ENCODE peak calls at places on chromosomes 3 and 15, in five cellular contexts. S is CD8-positive, alpha-beta T cell; B is OCI-LY7; Z is heart left ventricle; Q is astrocyte. F is an unnamed sample. For H3K4me1, the result is how much of the 10 kb centered on the place peaks cover.

GRCh38 chr3:83523470-83524073 is 1435.2 kb upstream of the CADM2 start:
- DNase-seq in Z (no peak), Q (peak), S (no peak), B (peak), F (no peak)

GRCh38 chr3:192303235-192303634 is 424.1 kb downstream of the FGF12 start:
- DNase-seq in B (no peak), S (no peak), Q (no peak), Z (no peak), F (no peak)

GRCh38 chr3:80275120-80275519 is 507.3 kb upstream of the ROBO1 start:
- DNase-seq in Z (no peak), Q (no peak), S (no peak), B (no peak), F (no peak)

GRCh38 chr15:93102211-93102610 is 13.2 kb upstream of the RGMA start:
- DNase-seq in Z (no peak), B (no peak), S (no peak), Q (no peak), F (no peak)

GRCh38 chr15:90300988-90301715 is 35.7 kb downstream of the NGRN start:
- DNase-seq in B (peak), Q (no peak), S (peak), Z (peak), F (peak)

GRCh38 chr15:73952171-73952912 is 26.1 kb downstream of the LOXL1 start:
- DNase-seq in B (no peak), S (no peak), Q (no peak), Z (no peak), F (no peak)

GRCh38 chr3:151580592-151580991 is 119.7 kb upstream of the IGSF10 start:
- DNase-seq in Q (peak), B (no peak), Z (no peak), S (no peak), F (no peak)

GRCh38 chr3:61559108-61559731 is 2.2 kb upstream of the PTPRG start:
- DNase-seq in S (no peak), Z (no peak), Q (no peak), B (no peak), F (no peak)

GRCh38 chr3:39727415-39727814 is 82.0 kb upstream of the MYRIP start:
- DNase-seq in S (no peak), Z (no peak), B (no peak), Q (no peak), F (no peak)

GRCh38 chr3:126828306-126828705 is 124.3 kb downstream of the CHCHD6 start:
- DNase-seq in Q (no peak), Z (peak), S (no peak), B (no peak), F (peak)

GRCh38 chr15:98946301-98947255 is 61.0 kb downstream of the PGPEP1L start:
- DNase-seq in B (no peak), Z (peak), S (no peak), Q (no peak), F (no peak)

GRCh38 chr3:168581718-168582332 is 486.1 kb upstream of the GOLIM4 start:
- DNase-seq in B (no peak), Q (no peak), S (no peak), Z (no peak), F (no peak)

GRCh38 chr3:95752199-95752598 is 1062.2 kb upstream of the EPHA6 start:
- DNase-seq in S (no peak), Z (no peak), Q (no peak), B (no peak), F (no peak)

GRCh38 chr3:47434849-47435248 is 40.9 kb downstream of the SCAP start:
- DNase-seq in Z (no peak), B (no peak), Q (no peak), S (no peak), F (no peak)

GRCh38 chr3:29282431-29283296 is 1.8 kb downstream of the RBMS3 start:
- DNase-seq in Q (peak), S (no peak), Z (no peak), B (no peak), F (no peak)

GRCh38 chr15:39942101-39942752 is 8.3 kb downstream of the EIF2AK4 start:
- DNase-seq in Q (peak), B (no peak), S (no peak), Z (no peak), F (no peak)

GRCh38 chr3:63351159-63352007 is 73.3 kb downstream of the SYNPR start:
- DNase-seq in Z (no peak), Q (peak), S (no peak), B (peak), F (no peak)

GRCh38 chr15:74950078-74951000 is 6.2 kb downstream of the RPP25 start:
- DNase-seq in Z (peak), Q (peak), B (peak), S (peak), F (peak)

GRCh38 chr3:194389269-194389668 is 9.8 kb downstream of the GP5 start:
- DNase-seq in Q (no peak), B (no peak), S (no peak), Z (no peak), F (no peak)

GRCh38 chr3:13080591-13080990 is 7.4 kb upstream of the IQSEC1 start:
- DNase-seq in Z (peak), S (no peak), B (no peak), Q (no peak), F (no peak)

GRCh38 chr15:35393403-35393802 is 152.6 kb downstream of the DPH6 start:
- DNase-seq in Q (no peak), Z (no peak), S (no peak), B (no peak), F (no peak)

GRCh38 chr15:36050899-36051298 is 504.9 kb upstream of the DPH6 start:
- DNase-seq in S (no peak), Q (no peak), B (no peak), Z (no peak), F (no peak)

GRCh38 chr15:50463423-50464358 is 39.5 kb downstream of the USP8 start:
- DNase-seq in Z (no peak), Q (peak), B (no peak), S (no peak), F (no peak)

GRCh38 chr15:89825264-89825940 is 10.8 kb upstream of the ANPEP start:
- DNase-seq in B (no peak), S (no peak), Q (no peak), Z (no peak), F (no peak)

GRCh38 chr3:119871571-119871970 is 89.7 kb downstream of the NR1I2 start:
- DNase-seq in Q (no peak), Z (no peak), B (no peak), S (no peak), F (no peak)

GRCh38 chr15:92226020-92226612 is 167.6 kb upstream of the ST8SIA2 start:
- DNase-seq in S (no peak), B (peak), Q (peak), Z (no peak), F (no peak)

GRCh38 chr3:44914936-44915335 is 40.5 kb downstream of the TGM4 start:
- DNase-seq in B (peak), Q (no peak), Z (no peak), S (no peak), F (no peak)

GRCh38 chr3:60186359-60186758 is 1064.9 kb downstream of the FHIT start:
- DNase-seq in B (no peak), S (no peak), Z (no peak), Q (no peak), F (no peak)

GRCh38 chr15:48020166-48020565 is 100.6 kb upstream of the SLC24A5 start:
- DNase-seq in B (no peak), Q (no peak), S (no peak), Z (no peak), F (no peak)

GRCh38 chr3:172179680-172180399 is 140.5 kb downstream of the FNDC3B start:
- DNase-seq in B (no peak), S (no peak), Q (no peak), Z (no peak), F (no peak)

GRCh38 chr3:123813876-123814275 is 70.3 kb downstream of the MYLK start:
- DNase-seq in B (no peak), Q (peak), Z (no peak), S (no peak), F (no peak)

GRCh38 chr3:12965999-12966846 is 107.0 kb downstream of the IQSEC1 start:
- DNase-seq in Z (no peak), B (no peak), Q (no peak), S (no peak), F (no peak)

GRCh38 chr3:54040476-54040875 is 81.9 kb upstream of the CACNA2D3 start:
- DNase-seq in S (no peak), Z (no peak), Q (no peak), B (no peak), F (no peak)

GRCh38 chr3:180267202-180267843 is 230.6 kb upstream of the PEX5L start:
- DNase-seq in Z (no peak), B (no peak), Q (no peak), S (no peak), F (no peak)

GRCh38 chr15:65079580-65079979 is 3.0 kb downstream of the KBTBD13 start:
- DNase-seq in Z (no peak), Q (no peak), B (no peak), S (no peak), F (no peak)

GRCh38 chr3:101133638-101134037 is 140.4 kb upstream of the ABI3BP start:
- DNase-seq in S (no peak), B (no peak), Z (no peak), Q (no peak), F (no peak)

GRCh38 chr3:101128786-101129185 is 135.6 kb upstream of the ABI3BP start:
- DNase-seq in Q (peak), B (no peak), S (no peak), Z (no peak), F (no peak)

GRCh38 chr3:101127991-101128390 is 134.8 kb upstream of the ABI3BP start:
- DNase-seq in S (no peak), Q (no peak), B (no peak), Z (no peak), F (no peak)

GRCh38 chr3:101134331-101134730 is 141.1 kb upstream of the ABI3BP start:
- DNase-seq in Q (no peak), Z (no peak), B (no peak), S (no peak), F (no peak)

GRCh38 chr3:101131767-101132166 is 138.5 kb upstream of the ABI3BP start:
- DNase-seq in S (no peak), Q (no peak), Z (no peak), B (no peak), F (no peak)
- TF ChIP-seq CTCF in S (no peak), Q (no peak), Z (no peak), B (peak), F (no peak)

DNA sequence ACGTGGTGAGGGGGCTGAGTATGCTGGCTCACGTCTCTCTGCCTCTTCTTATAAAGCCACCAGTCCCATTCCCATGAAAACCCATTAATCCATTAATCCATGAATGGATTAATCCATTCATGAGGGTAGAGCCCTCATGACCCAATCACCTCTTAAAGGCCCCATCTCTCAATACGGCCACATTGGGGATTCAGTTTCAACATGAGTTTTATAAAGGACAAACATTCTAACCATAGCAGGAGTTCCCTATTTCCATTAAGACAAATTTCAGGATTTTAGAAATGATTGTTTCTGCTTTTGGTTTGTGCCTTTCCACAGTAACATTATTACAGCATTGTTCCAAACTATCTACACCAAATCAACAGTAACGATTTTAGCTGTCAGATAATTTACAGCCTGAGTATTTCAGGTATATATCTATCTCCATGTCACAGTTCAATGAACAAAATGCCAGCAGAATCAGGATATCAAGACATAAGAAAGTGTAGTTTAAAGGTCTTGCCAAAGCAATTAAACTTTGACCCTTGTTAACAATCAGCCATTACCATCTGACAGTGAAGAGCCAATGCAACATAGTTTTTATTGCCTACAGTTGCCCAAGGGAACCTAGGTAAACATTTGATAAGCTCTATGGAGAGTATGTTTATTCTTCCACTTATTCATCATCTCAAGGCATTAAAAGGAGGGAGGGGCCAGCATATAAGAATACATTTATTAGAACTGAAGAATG is 3.8 kb downstream of the TSPAN3 start:
- DNase-seq in S (no peak), Z (no peak), Q (no peak), B (no peak), F (no peak)
- H3K4me1 ChIP-seq in S (under half), Z (under half), Q (under half), B (under half), F (under half)

DNA sequence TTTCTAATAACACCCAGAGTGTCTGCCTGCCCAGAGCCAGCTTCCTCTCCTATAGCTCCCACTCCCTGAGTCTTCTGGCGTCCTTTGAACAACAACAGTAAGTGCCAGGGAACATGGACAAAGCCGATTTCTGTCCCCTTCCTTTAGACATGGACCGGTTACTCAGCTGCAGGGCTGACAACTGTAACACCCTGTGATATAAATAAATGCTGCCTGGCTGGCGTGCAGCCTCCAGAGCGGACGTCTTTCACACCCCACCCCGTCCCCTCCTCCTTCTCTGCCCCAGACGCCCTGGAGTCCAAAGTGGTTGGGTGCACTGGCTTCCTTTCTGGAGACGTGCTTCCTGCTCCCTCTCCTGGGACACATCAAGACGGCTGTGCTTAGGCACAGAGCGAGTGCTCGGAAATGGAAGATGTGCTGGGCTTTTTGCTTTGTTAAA is 281.9 kb upstream of the LRRFIP2 start:
- DNase-seq in Z (peak), B (no peak), Q (no peak), S (no peak), F (peak)
- TF ChIP-seq CTCF in Z (no peak), B (no peak), Q (no peak), S (no peak), F (no peak)

GRCh38 chr15:85708402-85708932 is 86.3 kb downstream of the KLHL25 start:
- DNase-seq in B (no peak), Z (no peak), Q (peak), S (no peak), F (no peak)
- H3K4me1 ChIP-seq in B (half or more), Z (half or more), Q (under half), S (under half), F (under half)

F was measured in lung.